ENCODE peak calls at places on chromosome 18, in nine cellular contexts. G is fibroblast of lung, H is stomach, K is OCI-LY7, V is left lung, O is cardiac muscle cell, Z is kidney epithelial cell, N is Panc1, D is gastrocnemius medialis. I is an unnamed sample.

GRCh38 chr18:44409071-44409470 is 271.6 kb upstream of the SETBP1 start:
- DNase-seq in H (no peak), Z (no peak), O (no peak), G (no peak), V (no peak), N (no peak), K (no peak), D (no peak), I (no peak)

GRCh38 chr18:59715966-59716369 is 18.7 kb upstream of the CCBE1 start:
- DNase-seq in V (no peak), Z (peak; percentile 91), O (peak; percentile 90), N (peak; percentile 70), H (no peak), G (peak; percentile 87), D (no peak), K (no peak), I (peak; percentile 69)

GRCh38 chr18:59899298-59900221 is at the start of gene PMAIP1:
- DNase-seq in H (peak; percentile 89), D (peak; percentile 86), K (peak; percentile 81), V (peak; percentile 95), Z (no peak), G (peak; percentile 95), N (no peak), O (peak; percentile 92), I (peak; percentile 69)

GRCh38 chr18:35835838-35836237 is 136.6 kb upstream of the RMP24 start:
- DNase-seq in Z (no peak), N (no peak), G (no peak), V (no peak), D (no peak), O (no peak), K (no peak), H (no peak), I (no peak)

GRCh38 chr18:35624140-35624539 is 42.6 kb downstream of the GALNT1 start:
- DNase-seq in G (no peak), Z (no peak), O (no peak), H (no peak), D (no peak), V (no peak), K (peak; percentile 10), N (no peak), I (no peak)

GRCh38 chr18:51330739-51331138 is 133.3 kb upstream of the MEX3C start:
- DNase-seq in K (no peak), H (no peak), D (no peak), V (no peak), O (no peak), Z (no peak), N (no peak), G (no peak), I (no peak)

GRCh38 chr18:34913837-34914755 is 127.1 kb upstream of the MAPRE2 start:
- DNase-seq in G (peak; percentile 72), Z (no peak), D (no peak), H (no peak), O (peak; percentile 46), V (no peak), K (no peak), N (no peak), I (no peak)

GRCh38 chr18:3457261-3457724 is 7.3 kb downstream of the TGIF1 start:
- DNase-seq in Z (no peak), G (no peak), O (no peak), N (no peak), H (peak; percentile 35), V (no peak), D (no peak), K (no peak), I (no peak)

GRCh38 chr18:34697233-34697632 is 12.9 kb upstream of the DTNA start:
- DNase-seq in G (no peak), N (no peak), H (no peak), V (no peak), K (no peak), Z (no peak), O (no peak), D (no peak), I (no peak)

DNA sequence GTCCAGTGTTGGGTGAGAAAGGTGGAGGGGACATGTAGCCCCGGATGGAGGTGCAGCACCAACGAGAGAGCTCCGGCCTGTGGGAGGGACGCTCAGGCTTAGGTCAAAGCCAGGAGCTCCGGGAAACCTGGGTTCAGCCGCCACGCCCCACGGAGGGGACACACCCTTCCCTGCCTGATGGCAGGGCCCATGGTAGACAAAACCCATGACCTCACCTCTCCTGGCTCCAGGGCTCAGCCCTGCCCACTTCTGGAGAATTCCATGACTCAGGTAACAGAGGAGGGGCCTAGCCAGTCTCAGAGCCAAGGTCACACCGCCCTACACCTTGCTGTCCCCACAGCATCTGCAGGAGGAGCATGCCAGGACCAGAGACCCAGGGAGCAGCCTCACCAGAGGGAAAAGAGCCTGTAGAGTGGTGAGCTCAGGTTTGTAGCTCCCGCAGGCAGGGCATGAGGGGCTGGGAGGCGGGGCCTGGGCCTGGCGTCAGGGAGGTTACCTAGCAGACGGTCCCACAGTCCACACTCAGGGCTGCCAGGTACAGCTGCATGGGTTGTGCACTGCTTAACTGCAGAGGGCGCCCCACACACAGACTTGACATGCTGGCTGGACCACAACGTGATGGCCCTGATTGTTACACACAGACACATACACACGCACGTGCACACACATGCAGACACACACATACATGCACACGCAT is 70.8 kb upstream of the SMAD7 start:
- DNase-seq in K (peak; percentile 88), H (peak; percentile 79), N (no peak), O (peak; percentile 64), Z (no peak), G (peak; percentile 31), V (peak; percentile 91), D (no peak), I (no peak)
- TF ChIP-seq CTCF in K (peak; percentile 76), H (no peak), N (no peak), O (peak; percentile 58), Z (peak; percentile 34), G (peak; percentile 26), V (peak; percentile 31), D (no peak), I (peak; percentile 50)

GRCh38 chr18:45688834-45689233 is 35.1 kb upstream of the SLC14A1 start:
- DNase-seq in D (no peak), G (no peak), V (no peak), K (no peak), Z (no peak), O (no peak), H (no peak), N (no peak), I (no peak)

GRCh38 chr18:45686892-45687611 is 36.9 kb upstream of the SLC14A1 start:
- DNase-seq in D (no peak), V (no peak), H (no peak), N (no peak), O (peak; percentile 18), G (no peak), K (no peak), Z (no peak), I (no peak)

GRCh38 chr18:45689386-45689785 is 34.6 kb upstream of the SLC14A1 start:
- DNase-seq in Z (no peak), G (no peak), D (no peak), N (no peak), K (no peak), O (no peak), H (no peak), V (no peak), I (no peak)

GRCh38 chr18:45688113-45688512 is 35.9 kb upstream of the SLC14A1 start:
- DNase-seq in V (no peak), G (peak; percentile 43), H (no peak), N (no peak), O (peak; percentile 23), K (no peak), Z (no peak), D (no peak), I (no peak)

DNA sequence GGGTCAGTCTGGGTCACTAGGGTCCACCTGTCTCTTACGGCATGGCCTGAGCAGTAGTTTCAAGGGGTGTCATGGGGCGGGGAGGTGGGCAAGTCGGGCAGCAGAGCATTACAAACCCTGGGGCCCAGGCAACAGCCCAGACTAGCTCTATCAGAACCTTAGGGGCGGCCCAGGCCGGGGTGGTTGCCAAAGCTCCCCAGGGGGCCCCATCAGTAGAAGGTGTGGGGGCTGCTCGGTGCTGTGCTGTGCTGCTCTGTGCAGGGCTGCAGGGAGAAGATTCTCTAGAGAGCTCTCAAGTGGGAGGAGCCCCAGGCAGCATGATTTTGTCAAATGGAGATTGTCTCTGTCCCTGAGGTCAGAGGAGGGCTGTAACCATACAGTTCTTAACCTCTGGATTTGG is 36.4 kb upstream of the SLC14A1 start:
- DNase-seq in N (no peak), H (no peak), O (no peak), K (no peak), Z (no peak), D (no peak), V (no peak), G (no peak), I (no peak)
- H3K4me3 ChIP-seq in N (no peak overlapping the region), H (no peak overlapping the region), O (no peak overlapping the region), K (no peak overlapping the region), Z (no peak overlapping the region), D (no peak overlapping the region), V (no peak overlapping the region), G (no peak overlapping the region), I (no peak overlapping the region)

DNA sequence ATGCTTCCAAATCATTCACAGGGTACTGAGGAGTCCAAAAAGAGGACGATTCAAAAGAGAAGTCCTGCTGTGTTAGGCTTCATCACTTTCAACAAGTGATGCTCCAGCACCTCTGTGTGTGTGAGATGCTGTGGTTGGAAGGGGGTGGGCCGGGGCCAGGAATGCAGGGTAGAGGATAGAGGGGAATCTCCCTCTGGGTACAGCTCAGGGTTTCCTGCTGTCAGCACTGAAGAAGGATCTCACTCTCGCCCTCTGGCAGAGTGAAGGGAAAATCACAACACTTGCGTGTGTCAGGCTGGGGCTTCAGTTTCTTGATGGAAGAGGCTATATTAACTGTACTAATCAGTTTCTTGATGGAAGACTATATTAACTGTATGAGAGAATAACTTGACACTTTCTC is 18.0 kb upstream of the ZNF407 start:
- DNase-seq in N (no peak), D (no peak), O (no peak), Z (no peak), V (no peak), K (no peak), G (no peak), H (no peak), I (no peak)
- TF ChIP-seq CTCF in N (no peak), D (no peak), O (no peak), Z (no peak), V (no peak), K (no peak), G (no peak), H (no peak), I (no peak)

GRCh38 chr18:58379443-58379842 is 249.4 kb downstream of the ALPK2 start:
- DNase-seq in N (no peak), D (no peak), H (no peak), G (no peak), O (no peak), Z (no peak), K (no peak), V (no peak), I (no peak)

GRCh38 chr18:58378411-58378820 is 250.5 kb downstream of the ALPK2 start:
- DNase-seq in Z (no peak), N (no peak), K (no peak), V (no peak), G (no peak), D (no peak), H (no peak), O (no peak), I (no peak)

GRCh38 chr18:58381676-58382411 is 247.0 kb downstream of the ALPK2 start:
- DNase-seq in D (no peak), O (no peak), K (no peak), H (no peak), N (no peak), Z (no peak), G (no peak), V (no peak), I (no peak)

GRCh38 chr18:58375051-58375450 is 253.8 kb downstream of the ALPK2 start:
- DNase-seq in G (no peak), H (no peak), N (no peak), Z (no peak), D (no peak), K (no peak), V (no peak), O (no peak), I (no peak)

GRCh38 chr18:58378980-58379379 is 249.9 kb downstream of the ALPK2 start:
- DNase-seq in G (no peak), O (no peak), N (no peak), H (no peak), D (no peak), V (no peak), K (no peak), Z (no peak), I (no peak)
- H3K4me3 ChIP-seq in G (no peak overlapping the region), O (no peak overlapping the region), N (no peak overlapping the region), H (no peak overlapping the region), D (no peak overlapping the region), V (no peak overlapping the region), K (no peak overlapping the region), Z (no peak overlapping the region), I (no peak overlapping the region)